ENCODE peak calls at places on chromosomes 6 and 20, in four cellular contexts. One of them, this sample, is unnamed.

GRCh38 chr6:13490402-13490801 is 3.0 kb upstream of the GFOD1 start:
- DNase-seq in activated T-helper 1 cell treated with anti-CD3 and anti-CD28 coated beads, Interleukin-2, amount 50 U/mL, for 16 hours: no peak
- DNase-seq in endothelial cell: no peak
- DNase-seq in nephron progenitor cell: no peak
- DNase-seq in this sample: no peak

GRCh38 chr20:47099093-47099492 is 204.4 kb downstream of the EYA2 start:
- DNase-seq in activated T-helper 1 cell treated with anti-CD3 and anti-CD28 coated beads, Interleukin-2, amount 50 U/mL, for 16 hours: no peak
- DNase-seq in endothelial cell: no peak
- DNase-seq in nephron progenitor cell: no peak
- DNase-seq in this sample: no peak

GRCh38 chr20:9672976-9673375 is 158.6 kb downstream of the LAMP5 start:
- DNase-seq in activated T-helper 1 cell treated with anti-CD3 and anti-CD28 coated beads, Interleukin-2, amount 50 U/mL, for 16 hours: no peak
- DNase-seq in endothelial cell: no peak
- DNase-seq in nephron progenitor cell: no peak
- DNase-seq in this sample: no peak

GRCh38 chr6:90298459-90299053 is 1.9 kb upstream of the BACH2 start:
- DNase-seq in activated T-helper 1 cell treated with anti-CD3 and anti-CD28 coated beads, Interleukin-2, amount 50 U/mL, for 16 hours: no peak
- DNase-seq in endothelial cell: no peak
- DNase-seq in nephron progenitor cell: no peak
- DNase-seq in this sample: no peak

GRCh38 chr6:131045139-131045538 is 17.9 kb downstream of the EPB41L2 start:
- DNase-seq in activated T-helper 1 cell treated with anti-CD3 and anti-CD28 coated beads, Interleukin-2, amount 50 U/mL, for 16 hours: no peak
- DNase-seq in endothelial cell: no peak
- DNase-seq in nephron progenitor cell: no peak
- DNase-seq in this sample: no peak

GRCh38 chr20:45972500-45973183 is 639 bp upstream of the ZNF335 start:
- DNase-seq in activated T-helper 1 cell treated with anti-CD3 and anti-CD28 coated beads, Interleukin-2, amount 50 U/mL, for 16 hours: no peak
- DNase-seq in endothelial cell: no peak
- DNase-seq in nephron progenitor cell: no peak
- DNase-seq in this sample: no peak

GRCh38 chr20:59806578-59806975 is 126.9 kb downstream of the SYCP2 start:
- DNase-seq in activated T-helper 1 cell treated with anti-CD3 and anti-CD28 coated beads, Interleukin-2, amount 50 U/mL, for 16 hours: no peak
- DNase-seq in endothelial cell: no peak
- DNase-seq in nephron progenitor cell: no peak
- DNase-seq in this sample: no peak

GRCh38 chr6:73565767-73566485 is 45.1 kb upstream of the EEF1A1 start:
- DNase-seq in activated T-helper 1 cell treated with anti-CD3 and anti-CD28 coated beads, Interleukin-2, amount 50 U/mL, for 16 hours: no peak
- DNase-seq in endothelial cell: no peak
- DNase-seq in nephron progenitor cell: no peak
- DNase-seq in this sample: no peak

GRCh38 chr6:130697661-130698535 is 129.3 kb upstream of the SMLR1 start:
- DNase-seq in activated T-helper 1 cell treated with anti-CD3 and anti-CD28 coated beads, Interleukin-2, amount 50 U/mL, for 16 hours: no peak
- DNase-seq in endothelial cell: peak; percentile 56
- DNase-seq in nephron progenitor cell: peak; percentile 43
- DNase-seq in this sample: no peak

GRCh38 chr6:144133225-144133821 is 17.0 kb upstream of the STX11 start:
- DNase-seq in activated T-helper 1 cell treated with anti-CD3 and anti-CD28 coated beads, Interleukin-2, amount 50 U/mL, for 16 hours: no peak
- DNase-seq in endothelial cell: no peak
- DNase-seq in nephron progenitor cell: no peak
- DNase-seq in this sample: no peak